ENCODE peak calls at places on chromosomes 1 and 21, in five cellular contexts. O is OCI-LY7, V is cardiac fibroblast, L is PC-3, P is astrocyte of the spinal cord. U is an unnamed sample.

GRCh38 chr1:228354390-228355320 is 52.0 kb downstream of the TRIM11 start:
- DNase-seq in O (no peak), V (no peak), L (no peak), P (no peak), U (no peak)

GRCh38 chr1:174247472-174247871 is 88.2 kb downstream of the RABGAP1L start:
- DNase-seq in O (no peak), V (no peak), L (no peak), P (no peak), U (no peak)

GRCh38 chr1:198318092-198318491 is 161.3 kb downstream of the NEK7 start:
- DNase-seq in O (no peak), V (no peak), L (no peak), P (no peak), U (no peak)

GRCh38 chr1:2519029-2519685 is 7.2 kb downstream of the PANK4 start:
- DNase-seq in O (no peak), V (no peak), L (no peak), P (no peak), U (no peak)

GRCh38 chr1:165306543-165307434 is 49.7 kb downstream of the LMX1A start:
- DNase-seq in O (no peak), V (no peak), L (no peak), P (no peak), U (no peak)

GRCh38 chr21:38440746-38441145 is 57.5 kb downstream of the ERG start:
- DNase-seq in O (no peak), V (peak; percentile 92), L (peak; percentile 83), P (peak; percentile 91), U (peak; percentile 75)

GRCh38 chr1:46535063-46535462 is 16.4 kb downstream of the KNCN start:
- DNase-seq in O (peak; percentile 32), V (peak; percentile 34), L (peak; percentile 59), P (no peak), U (no peak)

GRCh38 chr1:42940851-42941639 is 17.6 kb downstream of the SLC2A1 start:
- DNase-seq in O (no peak), V (peak; percentile 100), L (peak; percentile 99), P (peak; percentile 97), U (peak; percentile 92)

GRCh38 chr1:183498342-183498991 is 26.2 kb downstream of the SMG7 start:
- DNase-seq in O (peak; percentile 52), V (no peak), L (no peak), P (no peak), U (no peak)

GRCh38 chr21:44419679-44420078 is 35.6 kb upstream of the LRRC3 start:
- DNase-seq in O (no peak), V (no peak), L (no peak), P (no peak), U (no peak)

GRCh38 chr1:152479792-152480595 is 30.6 kb upstream of the LCE5A start:
- DNase-seq in O (peak; percentile 58), V (peak; percentile 41), L (peak; percentile 66), P (no peak), U (no peak)

GRCh38 chr1:19337289-19337688 is 25.2 kb downstream of the SLC66A1 start:
- DNase-seq in O (no peak), V (peak; percentile 10), L (peak; percentile 79), P (no peak), U (no peak)

GRCh38 chr1:5394111-5394510 is 598.1 kb downstream of the NPHP4 start:
- DNase-seq in O (no peak), V (no peak), L (no peak), P (no peak), U (no peak)

GRCh38 chr1:44256762-44257554 is 43.7 kb downstream of the DMAP1 start:
- DNase-seq in O (no peak), V (no peak), L (no peak), P (no peak), U (no peak)

GRCh38 chr1:7642781-7643180 is 128.3 kb upstream of the VAMP3 start:
- DNase-seq in O (no peak), V (no peak), L (no peak), P (no peak), U (no peak)

GRCh38 chr1:226735576-226735975 is 3.5 kb downstream of the ITPKB start:
- DNase-seq in O (no peak), V (no peak), L (no peak), P (no peak), U (no peak)

GRCh38 chr1:248818505-248819374 is 7.0 kb downstream of the SH3BP5L start:
- DNase-seq in O (no peak), V (no peak), L (no peak), P (no peak), U (no peak)

GRCh38 chr1:187267745-187268277 is 439.1 kb downstream of the PLA2G4A start:
- DNase-seq in O (no peak), V (no peak), L (no peak), P (no peak), U (no peak)

GRCh38 chr1:114453361-114453784 is 57.6 kb downstream of the TRIM33 start:
- DNase-seq in O (no peak), V (no peak), L (no peak), P (no peak), U (no peak)

GRCh38 chr1:201385299-201385891 is 7.9 kb upstream of the TNNT2 start:
- DNase-seq in O (peak; percentile 63), V (peak; percentile 30), L (peak; percentile 99), P (peak; percentile 27), U (no peak)

GRCh38 chr1:205477759-205478247 is 22.0 kb upstream of the BLACAT1 start:
- DNase-seq in O (no peak), V (peak; percentile 35), L (peak; percentile 99), P (peak; percentile 65), U (peak; percentile 77)

GRCh38 chr1:100076744-100077143 is 56.0 kb downstream of the SASS6 start:
- DNase-seq in O (no peak), V (no peak), L (no peak), P (no peak), U (no peak)

GRCh38 chr1:109385417-109385816 is 12.3 kb downstream of the SORT1 start:
- DNase-seq in O (no peak), V (peak; percentile 42), L (no peak), P (no peak), U (no peak)

GRCh38 chr1:38072858-38073257 is 26.3 kb upstream of the POU3F1 start:
- DNase-seq in O (no peak), V (no peak), L (no peak), P (no peak), U (no peak)

GRCh38 chr1:38068980-38069340 is 22.4 kb upstream of the POU3F1 start:
- DNase-seq in O (no peak), V (no peak), L (no peak), P (no peak), U (no peak)

GRCh38 chr1:38073926-38074677 is 27.5 kb upstream of the POU3F1 start:
- DNase-seq in O (no peak), V (no peak), L (no peak), P (no peak), U (no peak)

GRCh38 chr1:38068220-38068979 is 21.8 kb upstream of the POU3F1 start:
- DNase-seq in O (no peak), V (no peak), L (no peak), P (no peak), U (no peak)

DNA sequence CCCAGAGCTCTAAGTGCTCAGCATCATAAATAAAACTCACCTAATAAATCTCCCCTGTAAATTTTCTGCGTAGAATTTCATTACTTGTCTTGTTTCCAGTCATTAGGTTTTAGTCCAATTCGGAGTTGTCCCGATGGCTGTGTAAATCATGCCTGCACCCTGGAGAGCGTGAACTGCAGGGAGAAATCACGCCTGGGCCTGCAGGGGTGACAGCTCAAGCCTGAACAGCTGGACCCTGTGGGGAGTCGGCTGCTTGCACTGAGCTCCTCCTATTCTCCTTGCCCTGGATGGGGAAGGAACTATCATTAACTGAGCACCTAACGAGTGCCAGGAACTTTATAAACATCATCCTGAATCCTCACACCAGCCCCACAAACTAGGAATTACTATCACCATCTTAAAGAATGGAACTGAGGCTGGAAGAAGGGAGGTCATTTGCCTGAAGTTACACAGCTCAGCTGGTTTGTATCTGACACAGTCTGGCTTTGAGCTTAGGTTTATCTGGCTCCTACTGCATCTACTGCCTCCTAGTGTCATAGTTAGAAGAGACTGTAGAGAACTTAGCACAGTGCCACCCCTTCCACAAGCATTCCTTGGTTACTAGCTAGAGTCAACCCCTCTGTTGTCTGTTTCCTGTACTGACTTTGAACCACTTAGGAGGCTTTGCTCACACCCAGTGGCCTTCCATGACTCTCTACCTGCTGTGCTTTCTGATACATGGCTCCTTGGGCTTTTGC is 25.1 kb upstream of the POU3F1 start:
- DNase-seq in O (peak; percentile 28), V (peak; percentile 61), L (peak; percentile 38), P (peak; percentile 22), U (peak; percentile 7)
- TF ChIP-seq CTCF in O (peak; percentile 68), V (peak; percentile 50), L (peak; percentile 55), P (peak; percentile 50), U (peak; percentile 53)

DNA sequence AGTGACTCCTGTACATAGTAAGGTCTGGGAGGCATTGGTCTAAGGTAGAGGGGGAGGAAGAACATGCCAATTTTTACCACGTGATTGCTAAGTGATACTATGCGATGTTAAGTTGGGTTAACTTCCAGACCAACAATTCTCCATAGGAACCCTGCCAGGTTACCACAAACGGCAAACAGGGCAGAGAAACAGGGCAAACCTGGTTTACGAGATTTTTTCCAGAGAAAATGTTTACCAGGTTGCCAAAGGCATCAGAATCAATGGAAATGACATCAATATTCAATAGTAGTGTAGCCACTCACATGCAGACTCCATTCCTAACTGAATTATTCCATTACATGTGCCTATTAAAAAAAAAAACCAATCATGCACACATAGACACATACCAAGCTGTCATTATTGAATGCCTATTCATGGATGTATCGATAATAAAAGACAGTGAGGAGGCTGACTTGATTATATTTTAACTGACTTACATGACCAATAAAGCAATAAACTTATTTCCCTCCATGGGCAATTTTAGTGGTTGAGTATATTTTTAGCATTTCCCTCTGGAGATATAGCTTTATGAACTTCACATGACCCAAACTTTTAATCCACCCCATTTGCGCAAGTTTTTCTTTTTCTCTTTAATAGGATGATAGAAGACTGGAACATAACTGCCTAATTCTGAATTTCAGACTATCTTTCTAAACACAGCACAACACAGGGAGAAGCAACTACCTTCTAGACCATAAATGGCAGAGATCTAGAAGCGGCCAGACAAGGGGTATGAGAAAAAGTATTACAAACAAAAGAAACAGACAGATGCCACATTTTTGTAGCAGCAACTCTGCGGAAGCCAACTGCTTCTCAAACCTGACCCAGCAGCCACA is 40.6 kb upstream of the KCNE1 start:
- DNase-seq in O (no peak), V (peak; percentile 20), L (peak; percentile 76), P (peak; percentile 37), U (peak; percentile 50)
- H3K4me3 ChIP-seq in O (no peak overlapping the region), V (no peak overlapping the region), L (no peak overlapping the region), P (peak overlapping the region; percentile 14), U (peak overlapping the region; percentile 21)

GRCh38 chr1:234108921-234109320 is 204.4 kb downstream of the SLC35F3 start:
- DNase-seq in O (no peak), V (peak; percentile 20), L (peak; percentile 93), P (peak; percentile 46), U (no peak)
- TF ChIP-seq CTCF in O (no peak), V (no peak), L (no peak), P (no peak), U (no peak)

DNA sequence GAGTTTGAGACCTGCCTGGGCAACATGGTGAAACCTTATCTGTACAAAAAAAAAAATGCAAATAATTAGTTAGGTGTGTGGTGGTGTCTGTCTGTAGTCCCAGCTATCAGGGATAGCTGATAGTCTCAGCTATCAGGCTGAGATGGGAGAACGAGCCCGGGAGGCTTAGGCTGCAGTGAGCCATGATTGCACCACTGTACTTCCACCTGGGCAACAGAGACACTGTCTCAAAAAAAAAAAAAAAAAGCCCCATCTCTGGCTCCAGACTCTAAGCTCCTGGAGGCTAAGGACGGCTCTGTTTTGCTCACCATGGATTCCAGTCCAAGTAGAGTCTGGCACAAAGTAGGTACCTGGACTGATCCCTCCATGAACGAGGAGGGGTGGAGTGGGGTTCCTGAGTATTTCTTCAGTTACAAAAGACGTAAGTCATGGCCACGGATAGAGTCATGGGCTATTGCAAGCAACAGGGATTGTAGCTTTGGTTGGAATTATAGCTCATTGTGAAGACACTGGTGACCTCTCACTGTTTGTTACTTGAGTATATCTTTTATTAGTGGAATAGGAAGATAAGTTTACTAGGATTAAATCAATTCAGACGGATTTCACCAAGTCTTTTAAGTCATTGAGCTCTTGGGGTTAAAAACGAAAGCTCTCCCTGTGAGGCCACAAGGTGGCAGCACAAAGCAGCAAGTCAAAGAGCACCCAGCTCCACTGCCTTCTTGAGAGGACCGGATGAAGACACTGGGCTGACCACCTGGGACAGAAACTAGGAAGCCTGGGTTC is 35.6 kb upstream of the TMEM61 start:
- DNase-seq in O (peak; percentile 75), V (peak; percentile 92), L (peak; percentile 89), P (peak; percentile 85), U (peak; percentile 60)
- H3K4me3 ChIP-seq in O (no peak overlapping the region), V (no peak overlapping the region), L (no peak overlapping the region), P (no peak overlapping the region), U (no peak overlapping the region)